ENCODE peak calls at places on chromosome 1, in ten cellular contexts. N, R, D, W, J, U, L, E, K and F are unnamed samples.

GRCh38 chr1:5998906-5999301 is 6.7 kb upstream of the NPHP4 start:
- DNase-seq in N (no peak), R (no peak), D (peak), W (no peak), J (no peak), U (no peak), L (no peak), E (no peak), K (no peak), F (no peak)

GRCh38 chr1:68542586-68542985 is 45.7 kb upstream of the DEPDC1 start:
- DNase-seq in N (no peak), R (no peak), D (no peak), W (no peak), J (no peak), U (no peak), L (no peak), E (no peak), K (no peak), F (no peak)

GRCh38 chr1:202964755-202965440 is 2.2 kb downstream of the CYB5R1 start:
- DNase-seq in N (no peak), R (no peak), D (no peak), W (no peak), J (no peak), U (no peak), L (no peak), E (no peak), K (peak), F (no peak)

GRCh38 chr1:156391145-156391677 is 22.2 kb downstream of the RHBG start:
- DNase-seq in N (peak), R (no peak), D (no peak), W (no peak), J (no peak), U (no peak), L (no peak), E (no peak), K (no peak), F (no peak)

GRCh38 chr1:10917513-10918454 is 94.7 kb upstream of the TARDBP start:
- DNase-seq in N (no peak), R (no peak), D (no peak), W (no peak), J (no peak), U (no peak), L (no peak), E (no peak), K (no peak), F (no peak)

GRCh38 chr1:94937820-94938219 is 10.9 kb upstream of the CNN3 start:
- DNase-seq in N (no peak), R (no peak), D (no peak), W (no peak), J (no peak), U (no peak), L (no peak), E (no peak), K (no peak), F (no peak)

GRCh38 chr1:14788065-14788464 is 189.6 kb downstream of the KAZN start:
- DNase-seq in N (no peak), R (no peak), D (no peak), W (no peak), J (no peak), U (no peak), L (no peak), E (no peak), K (no peak), F (no peak)

GRCh38 chr1:224851850-224852261 is 77.6 kb upstream of the DNAH14 start:
- DNase-seq in N (no peak), R (peak), D (no peak), W (no peak), J (no peak), U (no peak), L (no peak), E (no peak), K (no peak), F (no peak)

GRCh38 chr1:40855513-40855912 is 6.7 kb downstream of the CITED4 start:
- DNase-seq in N (no peak), R (no peak), D (no peak), W (no peak), J (no peak), U (no peak), L (no peak), E (no peak), K (no peak), F (no peak)

GRCh38 chr1:229508823-229509337 is 739 bp upstream of the NUP133 start:
- DNase-seq in N (no peak), R (no peak), D (no peak), W (no peak), J (no peak), U (no peak), L (no peak), E (no peak), K (no peak), F (no peak)

GRCh38 chr1:116508984-116509980 is 61.5 kb downstream of the CD58 start:
- DNase-seq in N (no peak), R (no peak), D (no peak), W (no peak), J (no peak), U (peak), L (no peak), E (peak), K (no peak), F (no peak)

GRCh38 chr1:167424038-167424619 is 94.2 kb downstream of the CD247 start:
- DNase-seq in N (no peak), R (peak), D (no peak), W (no peak), J (no peak), U (no peak), L (no peak), E (no peak), K (no peak), F (no peak)

GRCh38 chr1:22877112-22877915 is 95.4 kb downstream of the LACTBL1 start:
- DNase-seq in N (no peak), R (no peak), D (no peak), W (no peak), J (no peak), U (no peak), L (no peak), E (no peak), K (no peak), F (no peak)

GRCh38 chr1:243734311-243734700 is 115.7 kb downstream of the AKT3 start:
- DNase-seq in N (no peak), R (no peak), D (no peak), W (no peak), J (no peak), U (no peak), L (no peak), E (no peak), K (no peak), F (no peak)

GRCh38 chr1:223748773-223749733 is 36.7 kb downstream of the CAPN2 start:
- DNase-seq in N (peak), R (peak), D (peak), W (peak), J (peak), U (peak), L (peak), E (peak), K (peak), F (peak)

GRCh38 chr1:23424171-23424959 is at the start of gene TCEA3:
- DNase-seq in N (peak), R (peak), D (peak), W (no peak), J (no peak), U (peak), L (no peak), E (no peak), K (peak), F (peak)

GRCh38 chr1:205493241-205494085 is 11.0 kb upstream of the CDK18 start:
- DNase-seq in N (no peak), R (no peak), D (no peak), W (no peak), J (no peak), U (no peak), L (no peak), E (no peak), K (peak), F (peak)

GRCh38 chr1:200359610-200360163 is 50.1 kb downstream of the ZNF281 start:
- DNase-seq in N (no peak), R (no peak), D (no peak), W (no peak), J (no peak), U (no peak), L (no peak), E (peak), K (no peak), F (no peak)

GRCh38 chr1:172397221-172397620 is 23.3 kb upstream of the C1orf105 start:
- DNase-seq in N (no peak), R (no peak), D (no peak), W (no peak), J (no peak), U (no peak), L (no peak), E (no peak), K (no peak), F (no peak)

GRCh38 chr1:183832472-183832871 is 27.6 kb downstream of the RGL1 start:
- DNase-seq in N (no peak), R (no peak), D (no peak), W (no peak), J (no peak), U (no peak), L (no peak), E (no peak), K (no peak), F (no peak)

GRCh38 chr1:94653454-94653853 is 111.9 kb upstream of the F3 start:
- DNase-seq in N (no peak), R (peak), D (no peak), W (no peak), J (no peak), U (no peak), L (no peak), E (no peak), K (no peak), F (no peak)

GRCh38 chr1:198663996-198664789 is 25.4 kb downstream of the PTPRC start:
- DNase-seq in N (no peak), R (no peak), D (no peak), W (no peak), J (no peak), U (no peak), L (no peak), E (no peak), K (no peak), F (no peak)

GRCh38 chr1:45410850-45411509 is 70.7 kb upstream of the MUTYH start:
- DNase-seq in N (no peak), R (no peak), D (no peak), W (no peak), J (no peak), U (no peak), L (no peak), E (no peak), K (no peak), F (no peak)

GRCh38 chr1:55055084-55055882 is 15.9 kb downstream of the PCSK9 start:
- DNase-seq in N (no peak), R (no peak), D (no peak), W (no peak), J (no peak), U (no peak), L (no peak), E (no peak), K (peak), F (no peak)

GRCh38 chr1:215891266-215891665 is 324.2 kb downstream of the KCTD3 start:
- DNase-seq in N (no peak), R (no peak), D (no peak), W (no peak), J (no peak), U (no peak), L (no peak), E (no peak), K (no peak), F (no peak)

GRCh38 chr1:112866151-112866550 is 89.8 kb downstream of the SLC16A1 start:
- DNase-seq in N (no peak), R (no peak), D (no peak), W (no peak), J (no peak), U (no peak), L (no peak), E (peak), K (no peak), F (no peak)

GRCh38 chr1:237105826-237106225 is 63.8 kb downstream of the RYR2 start:
- DNase-seq in N (peak), R (no peak), D (no peak), W (no peak), J (no peak), U (no peak), L (no peak), E (no peak), K (no peak), F (peak)

GRCh38 chr1:16260814-16261213 is 23.8 kb upstream of the CPLANE2 start:
- DNase-seq in N (no peak), R (no peak), D (no peak), W (no peak), J (no peak), U (no peak), L (no peak), E (no peak), K (no peak), F (no peak)

GRCh38 chr1:50548243-50548642 is 125.0 kb upstream of the DMRTA2 start:
- DNase-seq in N (no peak), R (no peak), D (no peak), W (no peak), J (no peak), U (no peak), L (no peak), E (no peak), K (no peak), F (no peak)

GRCh38 chr1:23543707-23544443 is 12.8 kb upstream of the E2F2 start:
- DNase-seq in N (no peak), R (no peak), D (no peak), W (no peak), J (no peak), U (no peak), L (no peak), E (no peak), K (no peak), F (no peak)

GRCh38 chr1:57616906-57617305 is 193.0 kb upstream of the DAB1 start:
- DNase-seq in N (no peak), R (no peak), D (no peak), W (no peak), J (no peak), U (no peak), L (no peak), E (no peak), K (no peak), F (no peak)

GRCh38 chr1:165910764-165911421 is 83.5 kb downstream of the UCK2 start:
- DNase-seq in N (peak), R (no peak), D (peak), W (peak), J (no peak), U (peak), L (no peak), E (no peak), K (peak), F (peak)

GRCh38 chr1:178724386-178724733 is 684 bp upstream of the RALGPS2 start:
- DNase-seq in N (no peak), R (no peak), D (no peak), W (no peak), J (no peak), U (no peak), L (no peak), E (no peak), K (no peak), F (no peak)

GRCh38 chr1:246428542-246429308 is 78.4 kb downstream of the SMYD3 start:
- DNase-seq in N (no peak), R (no peak), D (no peak), W (no peak), J (no peak), U (no peak), L (no peak), E (no peak), K (no peak), F (no peak)

GRCh38 chr1:3161130-3161840 is 92.3 kb downstream of the PRDM16 start:
- DNase-seq in N (peak), R (no peak), D (no peak), W (no peak), J (no peak), U (no peak), L (no peak), E (no peak), K (peak), F (no peak)

GRCh38 chr1:44016081-44016874 is 15.0 kb downstream of the SLC6A9 start:
- DNase-seq in N (no peak), R (no peak), D (no peak), W (no peak), J (no peak), U (no peak), L (no peak), E (no peak), K (no peak), F (no peak)

GRCh38 chr1:30413606-30414005 is 309.8 kb downstream of the MATN1 start:
- DNase-seq in N (no peak), R (peak), D (peak), W (peak), J (no peak), U (no peak), L (peak), E (no peak), K (peak), F (no peak)

DNA sequence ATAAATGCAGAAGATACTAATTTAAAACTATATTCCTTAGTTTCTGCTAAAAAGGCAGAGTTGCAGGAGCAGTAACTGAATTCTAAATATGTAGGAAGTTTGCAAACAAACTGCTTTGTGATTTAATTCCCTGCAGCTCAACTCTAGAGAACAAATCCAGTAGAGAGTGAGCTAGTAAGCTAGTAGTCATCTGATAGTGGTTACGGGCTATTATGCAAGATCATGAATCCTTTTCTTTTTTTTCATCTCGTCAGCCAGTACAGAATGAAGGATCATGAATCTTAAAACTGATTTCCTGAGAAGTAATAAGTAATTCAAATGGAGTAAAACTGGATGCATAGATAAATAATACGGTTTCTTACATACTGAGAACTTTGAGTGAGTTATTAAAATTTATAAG is 3.3 kb downstream of the DPH5 start:
- DNase-seq in N (no peak), R (no peak), D (no peak), W (no peak), J (no peak), U (no peak), L (no peak), E (no peak), K (no peak), F (no peak)
- TF ChIP-seq EP300 in N (no peak), R (no peak), D (no peak), W (no peak), J (no peak), U (no peak), L (no peak), E (no peak), K (no peak), F (no peak)

DNA sequence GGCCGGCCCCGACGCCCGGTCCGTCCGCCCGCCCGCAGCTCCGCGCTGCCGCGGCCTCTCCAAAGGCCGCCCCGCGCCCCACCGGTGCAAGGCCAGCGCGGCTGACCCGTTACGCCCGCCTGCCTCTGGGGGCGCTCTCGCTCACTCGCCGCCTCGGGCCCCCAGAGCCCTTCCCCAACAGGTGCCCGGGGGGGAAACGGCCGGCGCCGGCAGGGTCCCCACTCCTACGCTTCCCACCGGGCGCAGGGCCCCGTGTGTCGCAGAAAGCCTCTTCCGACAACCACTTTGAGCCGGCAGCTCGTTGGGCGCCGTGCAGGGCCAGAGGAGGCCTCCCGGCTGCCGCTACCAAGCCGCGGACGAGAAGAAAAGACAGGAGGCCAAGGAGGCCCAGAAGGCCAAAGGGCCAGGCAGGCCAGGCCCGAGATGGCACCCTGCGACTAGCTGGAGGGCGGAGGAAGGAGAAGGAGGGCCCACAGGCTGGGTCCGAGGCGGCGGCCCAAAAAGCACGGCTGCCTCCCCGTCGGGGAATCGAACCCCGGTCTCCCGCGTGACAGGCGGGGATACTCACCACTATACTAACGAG is 64.9 kb upstream of the FCGR2A start:
- DNase-seq in N (peak), R (peak), D (peak), W (no peak), J (peak), U (peak), L (no peak), E (peak), K (peak), F (peak)
- H3K27ac ChIP-seq in N (peak), R (no peak), D (peak), W (no peak), J (peak), U (no peak), L (peak), E (peak), K (no peak), F (no peak)

GRCh38 chr1:211577826-211578639 is 928 bp downstream of the SLC30A1 start:
- DNase-seq in N (peak), R (peak), D (peak), W (peak), J (peak), U (peak), L (peak), E (peak), K (peak), F (peak)

GRCh38 chr1:211579434-211580302 is 707 bp upstream of the SLC30A1 start:
- DNase-seq in N (no peak), R (no peak), D (peak), W (peak), J (no peak), U (peak), L (peak), E (peak), K (peak), F (peak)

GRCh38 chr1:211577277-211577825 is 1.6 kb downstream of the SLC30A1 start:
- DNase-seq in N (no peak), R (no peak), D (no peak), W (no peak), J (no peak), U (no peak), L (no peak), E (no peak), K (no peak), F (no peak)

GRCh38 chr1:211580303-211580687 is 1.3 kb upstream of the SLC30A1 start:
- DNase-seq in N (no peak), R (no peak), D (no peak), W (no peak), J (no peak), U (no peak), L (no peak), E (no peak), K (no peak), F (no peak)

GRCh38 chr1:211578640-211579433 is at the start of gene SLC30A1:
- DNase-seq in N (peak), R (peak), D (peak), W (peak), J (peak), U (peak), L (peak), E (peak), K (peak), F (peak)
- TF ChIP-seq POLR2A in N (peak), R (no peak), D (peak), W (peak), J (peak), U (peak), L (peak), E (peak), K (no peak), F (peak)

GRCh38 chr1:78052685-78053433 is 7.1 kb downstream of the GIPC2 start:
- DNase-seq in N (no peak), R (no peak), D (no peak), W (no peak), J (no peak), U (no peak), L (no peak), E (no peak), K (no peak), F (no peak)
- TF ChIP-seq EP300 in N (no peak), R (no peak), D (no peak), W (no peak), J (no peak), U (no peak), L (no peak), E (no peak), K (no peak), F (no peak)

GRCh38 chr1:241555526-241555925 is 23.3 kb downstream of the KMO start:
- DNase-seq in N (no peak), R (no peak), D (no peak), W (no peak), J (no peak), U (no peak), L (no peak), E (no peak), K (no peak), F (no peak)

GRCh38 chr1:241557551-241558193 is 25.5 kb downstream of the KMO start:
- DNase-seq in N (no peak), R (no peak), D (no peak), W (no peak), J (no peak), U (no peak), L (no peak), E (no peak), K (no peak), F (no peak)

GRCh38 chr1:241560511-241561187 is 28.5 kb downstream of the KMO start:
- DNase-seq in N (no peak), R (no peak), D (no peak), W (no peak), J (no peak), U (no peak), L (no peak), E (no peak), K (no peak), F (no peak)
- H3K27ac ChIP-seq in N (no peak), R (no peak), D (no peak), W (no peak), J (no peak), U (no peak), L (no peak), E (no peak), K (no peak), F (no peak)